ENCODE peak calls at places on chromosome 13, in six cellular contexts. One of them, this sample, is unnamed.

GRCh38 chr13:29595380-29596063 is at the start of gene SLC7A1:
- DNase-seq in omental fat pad: peak
- DNase-seq in activated T-cell treated with anti-CD3 and anti-CD28 coated beads, Interleukin-2, amount 50 U/mL, for 24 hours: peak
- DNase-seq in stimulated activated CD4-positive, alpha-beta T cell treated with anti-CD3 and anti-CD28 coated beads, Interleukin-15, amount 100 ng/mL, for 1 hour: peak
- DNase-seq in body of pancreas: peak
- DNase-seq in KG1: peak
- DNase-seq in this sample: peak

GRCh38 chr13:43374621-43375020 is 351.2 kb downstream of the DNAJC15 start:
- DNase-seq in stimulated activated CD4-positive, alpha-beta T cell treated with anti-CD3 and anti-CD28 coated beads, Interleukin-15, amount 100 ng/mL, for 1 hour: no peak
- DNase-seq in KG1: no peak
- DNase-seq in body of pancreas: no peak
- DNase-seq in activated T-cell treated with anti-CD3 and anti-CD28 coated beads, Interleukin-2, amount 50 U/mL, for 24 hours: no peak
- DNase-seq in omental fat pad: no peak
- DNase-seq in this sample: no peak

GRCh38 chr13:24277721-24278120 is 31.7 kb upstream of the C1QTNF9 start:
- DNase-seq in activated T-cell treated with anti-CD3 and anti-CD28 coated beads, Interleukin-2, amount 50 U/mL, for 24 hours: no peak
- DNase-seq in stimulated activated CD4-positive, alpha-beta T cell treated with anti-CD3 and anti-CD28 coated beads, Interleukin-15, amount 100 ng/mL, for 1 hour: no peak
- DNase-seq in omental fat pad: no peak
- DNase-seq in body of pancreas: no peak
- DNase-seq in KG1: no peak
- DNase-seq in this sample: no peak

GRCh38 chr13:98295371-98295770 is 118.3 kb upstream of the RNF113B start:
- DNase-seq in body of pancreas: no peak
- DNase-seq in KG1: no peak
- DNase-seq in activated T-cell treated with anti-CD3 and anti-CD28 coated beads, Interleukin-2, amount 50 U/mL, for 24 hours: no peak
- DNase-seq in omental fat pad: no peak
- DNase-seq in stimulated activated CD4-positive, alpha-beta T cell treated with anti-CD3 and anti-CD28 coated beads, Interleukin-15, amount 100 ng/mL, for 1 hour: no peak
- DNase-seq in this sample: no peak

GRCh38 chr13:109728061-109728460 is 58.3 kb downstream of the IRS2 start:
- DNase-seq in KG1: no peak
- DNase-seq in stimulated activated CD4-positive, alpha-beta T cell treated with anti-CD3 and anti-CD28 coated beads, Interleukin-15, amount 100 ng/mL, for 1 hour: no peak
- DNase-seq in activated T-cell treated with anti-CD3 and anti-CD28 coated beads, Interleukin-2, amount 50 U/mL, for 24 hours: no peak
- DNase-seq in body of pancreas: no peak
- DNase-seq in omental fat pad: no peak
- DNase-seq in this sample: no peak

GRCh38 chr13:49369876-49370275 is 74.0 kb downstream of the CAB39L start:
- DNase-seq in omental fat pad: no peak
- DNase-seq in activated T-cell treated with anti-CD3 and anti-CD28 coated beads, Interleukin-2, amount 50 U/mL, for 24 hours: no peak
- DNase-seq in KG1: no peak
- DNase-seq in stimulated activated CD4-positive, alpha-beta T cell treated with anti-CD3 and anti-CD28 coated beads, Interleukin-15, amount 100 ng/mL, for 1 hour: no peak
- DNase-seq in body of pancreas: no peak
- DNase-seq in this sample: no peak

GRCh38 chr13:111922086-111922485 is 144.9 kb upstream of the SOX1 start:
- DNase-seq in activated T-cell treated with anti-CD3 and anti-CD28 coated beads, Interleukin-2, amount 50 U/mL, for 24 hours: no peak
- DNase-seq in stimulated activated CD4-positive, alpha-beta T cell treated with anti-CD3 and anti-CD28 coated beads, Interleukin-15, amount 100 ng/mL, for 1 hour: no peak
- DNase-seq in KG1: no peak
- DNase-seq in body of pancreas: no peak
- DNase-seq in omental fat pad: no peak
- DNase-seq in this sample: no peak

GRCh38 chr13:99655351-99656091 is 154.2 kb downstream of the TM9SF2 start:
- DNase-seq in activated T-cell treated with anti-CD3 and anti-CD28 coated beads, Interleukin-2, amount 50 U/mL, for 24 hours: peak
- DNase-seq in stimulated activated CD4-positive, alpha-beta T cell treated with anti-CD3 and anti-CD28 coated beads, Interleukin-15, amount 100 ng/mL, for 1 hour: no peak
- DNase-seq in body of pancreas: no peak
- DNase-seq in KG1: no peak
- DNase-seq in omental fat pad: no peak
- DNase-seq in this sample: peak

GRCh38 chr13:30138511-30138910 is 168.8 kb downstream of the KATNAL1 start:
- DNase-seq in activated T-cell treated with anti-CD3 and anti-CD28 coated beads, Interleukin-2, amount 50 U/mL, for 24 hours: no peak
- DNase-seq in stimulated activated CD4-positive, alpha-beta T cell treated with anti-CD3 and anti-CD28 coated beads, Interleukin-15, amount 100 ng/mL, for 1 hour: no peak
- DNase-seq in omental fat pad: no peak
- DNase-seq in body of pancreas: no peak
- DNase-seq in KG1: no peak
- DNase-seq in this sample: no peak

GRCh38 chr13:26540319-26540718 is 17.2 kb upstream of the WASF3 start:
- DNase-seq in omental fat pad: no peak
- DNase-seq in KG1: no peak
- DNase-seq in body of pancreas: no peak
- DNase-seq in stimulated activated CD4-positive, alpha-beta T cell treated with anti-CD3 and anti-CD28 coated beads, Interleukin-15, amount 100 ng/mL, for 1 hour: no peak
- DNase-seq in activated T-cell treated with anti-CD3 and anti-CD28 coated beads, Interleukin-2, amount 50 U/mL, for 24 hours: no peak
- DNase-seq in this sample: no peak

GRCh38 chr13:109251958-109252357 is 534.4 kb downstream of the IRS2 start:
- DNase-seq in KG1: no peak
- DNase-seq in body of pancreas: no peak
- DNase-seq in activated T-cell treated with anti-CD3 and anti-CD28 coated beads, Interleukin-2, amount 50 U/mL, for 24 hours: no peak
- DNase-seq in omental fat pad: no peak
- DNase-seq in stimulated activated CD4-positive, alpha-beta T cell treated with anti-CD3 and anti-CD28 coated beads, Interleukin-15, amount 100 ng/mL, for 1 hour: no peak
- DNase-seq in this sample: no peak

GRCh38 chr13:66532845-66533244 is 697.3 kb downstream of the PCDH9 start:
- DNase-seq in KG1: no peak
- DNase-seq in activated T-cell treated with anti-CD3 and anti-CD28 coated beads, Interleukin-2, amount 50 U/mL, for 24 hours: no peak
- DNase-seq in stimulated activated CD4-positive, alpha-beta T cell treated with anti-CD3 and anti-CD28 coated beads, Interleukin-15, amount 100 ng/mL, for 1 hour: no peak
- DNase-seq in body of pancreas: no peak
- DNase-seq in omental fat pad: no peak
- DNase-seq in this sample: no peak

GRCh38 chr13:28753208-28753892 is 34.6 kb upstream of the SLC46A3 start:
- DNase-seq in omental fat pad: no peak
- DNase-seq in body of pancreas: peak
- DNase-seq in stimulated activated CD4-positive, alpha-beta T cell treated with anti-CD3 and anti-CD28 coated beads, Interleukin-15, amount 100 ng/mL, for 1 hour: no peak
- DNase-seq in KG1: no peak
- DNase-seq in activated T-cell treated with anti-CD3 and anti-CD28 coated beads, Interleukin-2, amount 50 U/mL, for 24 hours: no peak
- DNase-seq in this sample: no peak

GRCh38 chr13:35210234-35210633 is 266.3 kb downstream of the MAB21L1 start:
- DNase-seq in activated T-cell treated with anti-CD3 and anti-CD28 coated beads, Interleukin-2, amount 50 U/mL, for 24 hours: no peak
- DNase-seq in KG1: no peak
- DNase-seq in omental fat pad: no peak
- DNase-seq in body of pancreas: no peak
- DNase-seq in stimulated activated CD4-positive, alpha-beta T cell treated with anti-CD3 and anti-CD28 coated beads, Interleukin-15, amount 100 ng/mL, for 1 hour: no peak
- DNase-seq in this sample: no peak

GRCh38 chr13:24230428-24231072 is 70.0 kb downstream of the SPATA13 start:
- DNase-seq in stimulated activated CD4-positive, alpha-beta T cell treated with anti-CD3 and anti-CD28 coated beads, Interleukin-15, amount 100 ng/mL, for 1 hour: no peak
- DNase-seq in body of pancreas: no peak
- DNase-seq in omental fat pad: no peak
- DNase-seq in activated T-cell treated with anti-CD3 and anti-CD28 coated beads, Interleukin-2, amount 50 U/mL, for 24 hours: no peak
- DNase-seq in KG1: no peak
- DNase-seq in this sample: no peak

GRCh38 chr13:113491418-113491883 is 940 bp upstream of the DCUN1D2 start:
- DNase-seq in KG1: no peak
- DNase-seq in stimulated activated CD4-positive, alpha-beta T cell treated with anti-CD3 and anti-CD28 coated beads, Interleukin-15, amount 100 ng/mL, for 1 hour: no peak
- DNase-seq in omental fat pad: no peak
- DNase-seq in activated T-cell treated with anti-CD3 and anti-CD28 coated beads, Interleukin-2, amount 50 U/mL, for 24 hours: peak
- DNase-seq in body of pancreas: peak
- DNase-seq in this sample: no peak

GRCh38 chr13:102892504-102892903 is 46.7 kb downstream of the ERCC5 start:
- DNase-seq in body of pancreas: no peak
- DNase-seq in KG1: no peak
- DNase-seq in omental fat pad: no peak
- DNase-seq in stimulated activated CD4-positive, alpha-beta T cell treated with anti-CD3 and anti-CD28 coated beads, Interleukin-15, amount 100 ng/mL, for 1 hour: no peak
- DNase-seq in activated T-cell treated with anti-CD3 and anti-CD28 coated beads, Interleukin-2, amount 50 U/mL, for 24 hours: no peak
- DNase-seq in this sample: no peak

GRCh38 chr13:46575321-46575721 is 22.4 kb downstream of the LRCH1 start:
- DNase-seq in activated T-cell treated with anti-CD3 and anti-CD28 coated beads, Interleukin-2, amount 50 U/mL, for 24 hours: no peak
- DNase-seq in body of pancreas: no peak
- DNase-seq in omental fat pad: no peak
- DNase-seq in stimulated activated CD4-positive, alpha-beta T cell treated with anti-CD3 and anti-CD28 coated beads, Interleukin-15, amount 100 ng/mL, for 1 hour: no peak
- DNase-seq in KG1: no peak
- DNase-seq in this sample: no peak

GRCh38 chr13:41588899-41589298 is 131.5 kb downstream of the RGCC start:
- DNase-seq in omental fat pad: no peak
- DNase-seq in body of pancreas: no peak
- DNase-seq in KG1: no peak
- DNase-seq in stimulated activated CD4-positive, alpha-beta T cell treated with anti-CD3 and anti-CD28 coated beads, Interleukin-15, amount 100 ng/mL, for 1 hour: no peak
- DNase-seq in activated T-cell treated with anti-CD3 and anti-CD28 coated beads, Interleukin-2, amount 50 U/mL, for 24 hours: peak
- DNase-seq in this sample: no peak

GRCh38 chr13:64505511-64505910 is 2724.6 kb downstream of the PCDH9 start:
- DNase-seq in omental fat pad: no peak
- DNase-seq in stimulated activated CD4-positive, alpha-beta T cell treated with anti-CD3 and anti-CD28 coated beads, Interleukin-15, amount 100 ng/mL, for 1 hour: no peak
- DNase-seq in KG1: no peak
- DNase-seq in activated T-cell treated with anti-CD3 and anti-CD28 coated beads, Interleukin-2, amount 50 U/mL, for 24 hours: no peak
- DNase-seq in body of pancreas: no peak
- DNase-seq in this sample: no peak

GRCh38 chr13:34777914-34778303 is 164.2 kb upstream of the NBEA start:
- DNase-seq in body of pancreas: no peak
- DNase-seq in activated T-cell treated with anti-CD3 and anti-CD28 coated beads, Interleukin-2, amount 50 U/mL, for 24 hours: no peak
- DNase-seq in stimulated activated CD4-positive, alpha-beta T cell treated with anti-CD3 and anti-CD28 coated beads, Interleukin-15, amount 100 ng/mL, for 1 hour: no peak
- DNase-seq in omental fat pad: no peak
- DNase-seq in KG1: no peak
- DNase-seq in this sample: no peak

GRCh38 chr13:32264407-32264806 is 50.8 kb downstream of the ZAR1L start:
- DNase-seq in omental fat pad: no peak
- DNase-seq in stimulated activated CD4-positive, alpha-beta T cell treated with anti-CD3 and anti-CD28 coated beads, Interleukin-15, amount 100 ng/mL, for 1 hour: no peak
- DNase-seq in activated T-cell treated with anti-CD3 and anti-CD28 coated beads, Interleukin-2, amount 50 U/mL, for 24 hours: no peak
- DNase-seq in body of pancreas: no peak
- DNase-seq in KG1: no peak
- DNase-seq in this sample: no peak

GRCh38 chr13:83498486-83499190 is 383.6 kb downstream of the SLITRK1 start:
- DNase-seq in stimulated activated CD4-positive, alpha-beta T cell treated with anti-CD3 and anti-CD28 coated beads, Interleukin-15, amount 100 ng/mL, for 1 hour: no peak
- DNase-seq in activated T-cell treated with anti-CD3 and anti-CD28 coated beads, Interleukin-2, amount 50 U/mL, for 24 hours: no peak
- DNase-seq in omental fat pad: no peak
- DNase-seq in KG1: no peak
- DNase-seq in body of pancreas: no peak
- DNase-seq in this sample: no peak

GRCh38 chr13:95002126-95002525 is 289.8 kb upstream of the SOX21 start:
- DNase-seq in omental fat pad: no peak
- DNase-seq in body of pancreas: no peak
- DNase-seq in KG1: no peak
- DNase-seq in activated T-cell treated with anti-CD3 and anti-CD28 coated beads, Interleukin-2, amount 50 U/mL, for 24 hours: no peak
- DNase-seq in stimulated activated CD4-positive, alpha-beta T cell treated with anti-CD3 and anti-CD28 coated beads, Interleukin-15, amount 100 ng/mL, for 1 hour: no peak
- DNase-seq in this sample: no peak

GRCh38 chr13:82147526-82147925 is 1734.7 kb downstream of the SLITRK1 start:
- DNase-seq in activated T-cell treated with anti-CD3 and anti-CD28 coated beads, Interleukin-2, amount 50 U/mL, for 24 hours: no peak
- DNase-seq in stimulated activated CD4-positive, alpha-beta T cell treated with anti-CD3 and anti-CD28 coated beads, Interleukin-15, amount 100 ng/mL, for 1 hour: no peak
- DNase-seq in body of pancreas: no peak
- DNase-seq in KG1: no peak
- DNase-seq in omental fat pad: no peak
- DNase-seq in this sample: no peak

GRCh38 chr13:21703846-21704245 is 33.0 kb downstream of the FGF9 start:
- DNase-seq in omental fat pad: no peak
- DNase-seq in body of pancreas: no peak
- DNase-seq in stimulated activated CD4-positive, alpha-beta T cell treated with anti-CD3 and anti-CD28 coated beads, Interleukin-15, amount 100 ng/mL, for 1 hour: no peak
- DNase-seq in KG1: no peak
- DNase-seq in activated T-cell treated with anti-CD3 and anti-CD28 coated beads, Interleukin-2, amount 50 U/mL, for 24 hours: no peak
- DNase-seq in this sample: no peak

GRCh38 chr13:34671136-34671535 is 270.9 kb upstream of the NBEA start:
- DNase-seq in omental fat pad: no peak
- DNase-seq in stimulated activated CD4-positive, alpha-beta T cell treated with anti-CD3 and anti-CD28 coated beads, Interleukin-15, amount 100 ng/mL, for 1 hour: no peak
- DNase-seq in activated T-cell treated with anti-CD3 and anti-CD28 coated beads, Interleukin-2, amount 50 U/mL, for 24 hours: no peak
- DNase-seq in KG1: no peak
- DNase-seq in body of pancreas: no peak
- DNase-seq in this sample: no peak

This sample was measured in stimulated activated effector memory CD8-positive, alpha-beta T cell treated with anti-CD3 and anti-CD28 coated beads, Interleukin-12 subunit alpha, Interleukin-12 subunit beta, amount 100 ng/mL, for 72 hours.